ENCODE peak calls at places on chromosomes 11 and 22, in four cellular contexts. K, V, O and R are unnamed samples.
A peak's percentile ranks its signal among the peaks of the same experiment; 100 is the strongest.

GRCh38 chr22:32862083-32862482 is 60.6 kb downstream of the TIMP3 start:
- DNase-seq in O (no peak), K (no peak), V (no peak), R (no peak)

GRCh38 chr22:46336119-46337078 is 885 bp downstream of the TRMU start:
- DNase-seq in K (no peak), O (no peak), V (peak; percentile 24), R (peak; percentile 4)

GRCh38 chr22:49671331-49672012 is 156.2 kb downstream of the BRD1 start:
- DNase-seq in O (no peak), V (no peak), K (no peak), R (no peak)

GRCh38 chr11:130817608-130817944 is 98.7 kb downstream of the SNX19 start:
- DNase-seq in K (no peak), O (no peak), V (peak; percentile 9), R (no peak)

GRCh38 chr11:32032478-32032877 is 58.4 kb upstream of the RCN1 start:
- DNase-seq in O (no peak), V (no peak), K (no peak), R (no peak)

GRCh38 chr11:60913793-60914619 is at the start of gene TMEM109:
- DNase-seq in K (peak; percentile 93), V (peak; percentile 90), O (peak; percentile 54), R (peak; percentile 91)

GRCh38 chr22:27240298-27240885 is 561.2 kb downstream of the MN1 start:
- DNase-seq in V (no peak), K (no peak), O (no peak), R (no peak)

GRCh38 chr22:27596133-27596905 is 205.2 kb downstream of the MN1 start:
- DNase-seq in K (no peak), O (no peak), V (no peak), R (no peak)

GRCh38 chr11:74717211-74717997 is 13.8 kb downstream of the CHRDL2 start:
- DNase-seq in O (no peak), K (no peak), V (no peak), R (no peak)